ENCODE peak calls at places on chromosomes 6 and 20, in nine cellular contexts. M is GM13977, N is HepG2, E is left ventricle myocardium inferior, T is hepatocyte, V is fibroblast of lung, L is sigmoid colon, H is A673, Y is foreskin fibroblast. F is an unnamed sample.
A peak's percentile ranks its signal among the peaks of the same experiment; 100 is the strongest.

GRCh38 chr20:62563561-62563960 is 78.7 kb upstream of the SLCO4A1 start:
- DNase-seq in M (no peak), N (no peak), E (no peak), T (no peak), V (no peak), L (no peak), H (no peak), Y (no peak), F (no peak)

GRCh38 chr6:28218312-28219248 is 6.5 kb upstream of the ZSCAN9 start:
- DNase-seq in M (peak; percentile 69), N (peak; percentile 70), E (peak; percentile 88), T (peak; percentile 77), V (peak; percentile 69), L (peak; percentile 87), H (peak; percentile 75), Y (peak; percentile 81), F (peak; percentile 44)

GRCh38 chr20:57883761-57884160 is 173.9 kb upstream of the PMEPA1 start:
- DNase-seq in M (no peak), N (no peak), E (no peak), T (no peak), V (no peak), L (peak; percentile 22), H (no peak), Y (no peak), F (no peak)

GRCh38 chr6:112560651-112561050 is 213.5 kb downstream of the RFPL4B start:
- DNase-seq in M (no peak), N (no peak), E (no peak), T (no peak), V (peak; percentile 7), L (no peak), H (peak; percentile 35), Y (no peak), F (no peak)

GRCh38 chr6:36301781-36302180 is 31.9 kb downstream of the PNPLA1 start:
- DNase-seq in M (no peak), N (no peak), E (no peak), T (no peak), V (no peak), L (no peak), H (no peak), Y (peak; percentile 26), F (no peak)

GRCh38 chr20:32541917-32542615 is 43.1 kb downstream of the NOL4L start:
- DNase-seq in M (no peak), N (no peak), E (no peak), T (no peak), V (no peak), L (no peak), H (no peak), Y (no peak), F (no peak)

GRCh38 chr6:128487746-128488145 is 32.7 kb downstream of the PTPRK start:
- DNase-seq in M (no peak), N (no peak), E (no peak), T (no peak), V (peak; percentile 97), L (no peak), H (no peak), Y (no peak), F (no peak)

GRCh38 chr6:163457637-163458561 is 43.4 kb downstream of the QKI start:
- DNase-seq in M (no peak), N (peak; percentile 23), E (no peak), T (peak; percentile 39), V (peak; percentile 97), L (no peak), H (no peak), Y (peak; percentile 94), F (no peak)

GRCh38 chr6:71287926-71288227 is 734 bp upstream of the OGFRL1 start:
- DNase-seq in M (no peak), N (no peak), E (no peak), T (no peak), V (no peak), L (no peak), H (no peak), Y (no peak), F (no peak)

GRCh38 chr6:166663568-166663967 is 36.5 kb upstream of the RPS6KA2 start:
- DNase-seq in M (no peak), N (no peak), E (no peak), T (no peak), V (no peak), L (no peak), H (no peak), Y (no peak), F (no peak)

GRCh38 chr6:31139599-31139998 is 733 bp upstream of the PSORS1C2 start:
- DNase-seq in M (no peak), N (no peak), E (no peak), T (no peak), V (peak; percentile 56), L (no peak), H (no peak), Y (peak; percentile 47), F (no peak)

GRCh38 chr6:38713812-38714211 is 1.3 kb upstream of the DNAH8 start:
- DNase-seq in M (peak; percentile 43), N (no peak), E (no peak), T (no peak), V (no peak), L (no peak), H (no peak), Y (no peak), F (no peak)

GRCh38 chr6:9761220-9761619 is 653.7 kb downstream of the TFAP2A start:
- DNase-seq in M (no peak), N (no peak), E (no peak), T (no peak), V (no peak), L (no peak), H (no peak), Y (no peak), F (no peak)

GRCh38 chr20:59589051-59589450 is 15.3 kb upstream of the PHACTR3 start:
- DNase-seq in M (no peak), N (no peak), E (peak; percentile 4), T (no peak), V (no peak), L (no peak), H (no peak), Y (no peak), F (no peak)

GRCh38 chr6:26328265-26328844 is 36.6 kb upstream of the BTN3A2 start:
- DNase-seq in M (no peak), N (no peak), E (no peak), T (no peak), V (no peak), L (no peak), H (peak; percentile 54), Y (peak; percentile 55), F (no peak)

GRCh38 chr20:44074252-44075151 is 112.5 kb downstream of the JPH2 start:
- DNase-seq in M (no peak), N (no peak), E (peak; percentile 75), T (no peak), V (peak; percentile 68), L (no peak), H (no peak), Y (peak; percentile 74), F (no peak)

GRCh38 chr6:36207155-36207554 is 10.6 kb downstream of the BRPF3 start:
- DNase-seq in M (no peak), N (no peak), E (no peak), T (no peak), V (no peak), L (no peak), H (no peak), Y (no peak), F (no peak)

GRCh38 chr20:57351042-57351783 is at the start of gene RAE1:
- DNase-seq in M (peak; percentile 90), N (peak; percentile 95), E (peak; percentile 89), T (peak; percentile 97), V (peak; percentile 92), L (peak; percentile 95), H (peak; percentile 96), Y (peak; percentile 96), F (peak; percentile 82)

GRCh38 chr6:37239950-37240713 is 17.4 kb upstream of the TBC1D22B start:
- DNase-seq in M (peak; percentile 60), N (peak; percentile 85), E (peak; percentile 94), T (peak; percentile 88), V (peak; percentile 99), L (peak; percentile 96), H (peak; percentile 70), Y (peak; percentile 93), F (no peak)

DNA sequence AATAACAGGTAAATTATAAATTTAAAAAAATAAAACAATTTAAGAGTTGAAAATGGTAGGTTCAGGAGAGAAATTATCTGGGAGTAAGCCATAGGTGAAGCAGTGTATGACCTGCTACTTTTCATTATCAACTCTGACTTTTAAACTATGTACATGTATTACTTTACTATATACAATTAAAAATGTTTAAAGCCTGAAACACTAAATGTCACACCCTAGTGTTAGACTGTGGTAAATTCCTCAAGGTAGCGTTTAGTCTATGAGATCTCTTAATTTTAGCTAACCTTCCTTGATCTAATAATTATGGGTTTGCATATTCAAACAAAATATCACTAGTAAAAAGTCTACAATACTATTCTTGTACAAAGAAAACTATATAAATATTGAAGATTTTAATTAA is 22.3 kb upstream of the TBC1D32 start:
- DNase-seq in M (no peak), N (no peak), E (no peak), T (no peak), V (no peak), L (no peak), H (no peak), Y (no peak), F (no peak)
- TF ChIP-seq CTCF in M (no peak), N (no peak), E (no peak), T (no peak), V (peak; percentile 20), L (no peak), H (no peak), Y (no peak), F (no peak)

GRCh38 chr6:69867075-69867911 is 937 bp downstream of the COL19A1 start:
- DNase-seq in M (peak; percentile 68), N (peak; percentile 12), E (peak; percentile 61), T (peak; percentile 84), V (peak; percentile 32), L (peak; percentile 64), H (peak; percentile 78), Y (peak; percentile 71), F (peak; percentile 81)
- TF ChIP-seq CTCF in M (peak; percentile 38), N (peak; percentile 35), E (peak; percentile 54), T (peak; percentile 27), V (peak; percentile 2), L (no peak), H (peak; percentile 30), Y (no peak), F (no peak)

DNA sequence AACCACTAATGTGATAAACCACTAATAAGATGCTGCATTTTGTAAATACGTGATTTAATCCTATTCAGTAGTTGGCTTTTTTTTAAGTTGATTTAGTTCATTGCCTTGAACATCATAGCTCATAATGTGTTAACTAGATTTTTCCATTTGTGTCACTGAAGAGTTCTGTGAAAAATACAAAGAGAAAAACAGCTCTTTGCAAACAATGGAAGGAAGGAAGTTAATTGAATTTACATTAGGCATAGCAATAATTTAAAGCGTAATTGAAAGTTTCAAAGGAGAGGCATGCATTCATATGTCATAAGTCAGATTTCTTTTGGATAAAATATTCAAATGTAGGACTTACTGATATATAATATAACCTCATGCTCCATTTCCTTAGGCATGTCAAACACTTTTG is 102.3 kb downstream of the TBC1D7 start:
- DNase-seq in M (no peak), N (no peak), E (no peak), T (no peak), V (no peak), L (no peak), H (peak; percentile 54), Y (no peak), F (no peak)
- TF ChIP-seq CTCF in M (no peak), N (no peak), E (no peak), T (no peak), V (no peak), L (no peak), H (no peak), Y (no peak), F (no peak)

GRCh38 chr6:17469006-17469972 is 75.9 kb downstream of the CAP2 start:
- DNase-seq in M (no peak), N (no peak), E (no peak), T (no peak), V (no peak), L (no peak), H (no peak), Y (no peak), F (no peak)
- TF ChIP-seq CTCF in M (no peak), N (no peak), E (peak; percentile 53), T (peak; percentile 17), V (peak; percentile 63), L (peak; percentile 72), H (peak; percentile 47), Y (no peak), F (no peak)

F was measured in activated B cell treated with CpG ODN at 0.5 μM for 24 hours.